ENCODE peak calls at places on chromosomes 5 and 9, in ten cellular contexts. I is PC-3; V is lower leg skin; O is T-cell; Y is lower lobe of right lung; L is CD8-positive, alpha-beta memory T cell; A is kidney glomerular epithelial cell; W is HTR-8/SVneo; J is stimulated activated naive CD4-positive, alpha-beta T cell treated with Interleukin-2 at 50 U/mL for 16 hours; B is iPS-NIHi11. G is an unnamed sample.

GRCh38 chr9:114259800-114260523 is 62.9 kb upstream of the ORM1 start:
- DNase-seq in W (no peak), Y (no peak), I (no peak), A (no peak), B (no peak), O (no peak), V (no peak), J (no peak), L (no peak), G (no peak)

GRCh38 chr9:129223551-129224208 is 45.6 kb upstream of the IER5L start:
- DNase-seq in J (no peak), V (no peak), B (no peak), I (no peak), O (no peak), W (no peak), A (no peak), Y (no peak), L (no peak), G (no peak)

GRCh38 chr5:65926276-65926761 is at the start of gene ERBIN:
- DNase-seq in O (peak), B (peak), V (peak), W (no peak), L (peak), I (peak), Y (peak), A (peak), J (peak), G (peak)

GRCh38 chr5:55897905-55898304 is 46.7 kb downstream of the IL31RA start:
- DNase-seq in J (peak), Y (no peak), W (no peak), B (no peak), A (no peak), O (no peak), L (peak), I (no peak), V (peak), G (no peak)

GRCh38 chr9:78860806-78861475 is 564.0 kb downstream of the PSAT1 start:
- DNase-seq in A (no peak), Y (no peak), I (peak), O (no peak), B (no peak), W (peak), V (no peak), J (no peak), L (no peak), G (no peak)

GRCh38 chr9:81522721-81523551 is 166.4 kb downstream of the TLE1 start:
- DNase-seq in B (peak), W (peak), O (no peak), Y (no peak), L (no peak), V (no peak), J (no peak), I (peak), A (peak), G (no peak)

GRCh38 chr9:806285-807156 is 35.0 kb upstream of the DMRT1 start:
- DNase-seq in V (no peak), J (no peak), O (no peak), B (peak), A (peak), L (no peak), Y (no peak), I (peak), W (peak), G (no peak)

GRCh38 chr5:68898961-68899471 is 194.8 kb upstream of the SLC30A5 start:
- DNase-seq in A (peak), L (no peak), O (no peak), V (no peak), W (peak), I (peak), J (no peak), B (peak), Y (no peak), G (no peak)

GRCh38 chr9:72856985-72857631 is 95.7 kb downstream of the ALDH1A1 start:
- DNase-seq in W (peak), I (peak), V (peak), L (no peak), A (peak), J (no peak), B (peak), Y (no peak), O (no peak), G (no peak)

GRCh38 chr9:8255852-8256251 is 456.3 kb upstream of the DMAC1 start:
- DNase-seq in O (no peak), B (no peak), I (no peak), J (no peak), Y (no peak), L (no peak), A (no peak), W (no peak), V (no peak), G (no peak)

GRCh38 chr5:173829826-173830225 is 58.3 kb upstream of the CPEB4 start:
- DNase-seq in L (no peak), B (no peak), I (peak), A (peak), J (no peak), Y (no peak), W (no peak), V (no peak), O (no peak), G (no peak)

GRCh38 chr5:59246470-59247250 is 646.9 kb downstream of the PDE4D start:
- DNase-seq in Y (no peak), O (no peak), B (no peak), L (no peak), W (no peak), A (no peak), I (peak), V (no peak), J (no peak), G (no peak)

GRCh38 chr9:14462950-14463349 is 149.0 kb upstream of the NFIB start:
- DNase-seq in A (no peak), J (no peak), I (no peak), L (no peak), W (no peak), O (no peak), V (no peak), Y (no peak), B (no peak), G (no peak)

GRCh38 chr5:1797109-1797800 is 2.4 kb downstream of the MRPL36 start:
- DNase-seq in J (no peak), B (no peak), W (no peak), L (no peak), V (no peak), O (no peak), Y (no peak), A (no peak), I (no peak), G (no peak)

GRCh38 chr9:12775373-12775962 is 648 bp downstream of the LURAP1L start:
- DNase-seq in J (no peak), Y (peak), I (no peak), V (no peak), A (no peak), W (no peak), L (no peak), O (no peak), B (peak), G (peak)

GRCh38 chr9:20592673-20593072 is 29.6 kb downstream of the MLLT3 start:
- DNase-seq in W (no peak), J (no peak), V (no peak), A (peak), L (no peak), O (no peak), Y (no peak), B (no peak), I (peak), G (no peak)

GRCh38 chr9:22682536-22683392 is 236.1 kb downstream of the DMRTA1 start:
- DNase-seq in B (no peak), I (peak), L (no peak), Y (no peak), J (no peak), O (no peak), V (no peak), A (peak), W (peak), G (no peak)

GRCh38 chr9:129888809-129889460 is 53.7 kb downstream of the USP20 start:
- DNase-seq in Y (no peak), A (no peak), W (no peak), L (peak), I (no peak), B (no peak), J (no peak), O (no peak), V (no peak), G (no peak)

GRCh38 chr5:3642231-3642630 is 46.6 kb downstream of the IRX1 start:
- DNase-seq in J (no peak), I (no peak), Y (no peak), A (no peak), W (no peak), V (no peak), B (no peak), L (no peak), O (no peak), G (no peak)

GRCh38 chr5:3321923-3322322 is 273.7 kb upstream of the IRX1 start:
- DNase-seq in A (no peak), V (no peak), J (no peak), I (no peak), Y (no peak), L (no peak), O (no peak), B (no peak), W (no peak), G (no peak)

GRCh38 chr5:638501-639252 is 26.5 kb downstream of the CEP72 start:
- DNase-seq in I (no peak), J (no peak), L (no peak), O (no peak), V (no peak), A (no peak), W (no peak), Y (peak), B (no peak), G (no peak)

G was measured in transverse colon.